ENCODE peak calls at places on chromosomes 1 and 21, in nine cellular contexts. G is GM12878; E is K562; M is stimulated activated CD4-positive, alpha-beta T cell treated with anti-CD3 and anti-CD28 coated beads, Interleukin-4, amount 100 ng/mL, for 24 hours; K is activated CD4-positive, alpha-beta memory T cell treated with anti-CD3 and anti-CD28 coated beads, Interleukin-2, amount 10 ng/mL, durations not matched to agents 7 days and 5 days; O is activated naive CD4-positive, alpha-beta T cell; W is LNCaP clone FGC; U is activated T-helper 9 cell treated with anti-CD3 and anti-CD28 coated beads, Interleukin-2, amount 50 U/mL, for 16 hours; F is activated naive CD8-positive, alpha-beta T cell treated with anti-CD3 and anti-CD28 coated beads, Interleukin-2, amount 50 U/mL, for 16 hours. S is an unnamed sample.
A peak's percentile ranks its signal among the peaks of the same experiment; 100 is the strongest.

GRCh38 chr1:66335859-66336640 is 197.9 kb upstream of the SGIP1 start:
- DNase-seq in F (peak; percentile 16), U (peak; percentile 56), O (no peak), E (no peak), M (peak; percentile 72), G (peak; percentile 97), K (peak; percentile 78), W (no peak), S (peak; percentile 60)

GRCh38 chr1:213683529-213683928 is 304.2 kb upstream of the PROX1 start:
- DNase-seq in E (no peak), U (no peak), W (no peak), F (no peak), G (no peak), K (no peak), M (no peak), O (no peak), S (no peak)

GRCh38 chr21:35077975-35078374 is 28.9 kb upstream of the RUNX1 start:
- DNase-seq in U (no peak), O (no peak), F (no peak), W (no peak), K (no peak), E (no peak), G (no peak), M (no peak), S (no peak)

GRCh38 chr1:3504151-3504822 is 49.8 kb downstream of the ARHGEF16 start:
- DNase-seq in K (no peak), O (no peak), E (no peak), G (no peak), W (no peak), F (no peak), U (no peak), M (no peak), S (no peak)

GRCh38 chr1:53643881-53644390 is 95.0 kb downstream of the GLIS1 start:
- DNase-seq in O (no peak), U (no peak), G (no peak), E (no peak), M (no peak), K (no peak), F (no peak), W (no peak), S (no peak)

GRCh38 chr1:155938220-155938627 is 3.2 kb upstream of the RXFP4 start:
- DNase-seq in G (peak; percentile 50), K (peak; percentile 46), U (no peak), W (peak; percentile 30), E (peak; percentile 54), M (peak; percentile 43), F (no peak), O (no peak), S (no peak)

GRCh38 chr1:194300340-194300739 is 1113.9 kb upstream of the B3GALT2 start:
- DNase-seq in O (no peak), M (no peak), E (no peak), U (no peak), F (no peak), G (no peak), W (no peak), K (no peak), S (no peak)

GRCh38 chr1:21944261-21945074 is 7.4 kb upstream of the HSPG2 start:
- DNase-seq in U (no peak), W (no peak), M (no peak), G (no peak), E (no peak), F (no peak), O (no peak), K (no peak), S (no peak)

GRCh38 chr21:44444286-44444931 is 10.9 kb upstream of the LRRC3 start:
- DNase-seq in E (peak; percentile 44), W (no peak), O (no peak), F (no peak), U (no peak), M (no peak), K (no peak), G (no peak), S (no peak)

GRCh38 chr1:75791022-75791421 is 5.0 kb downstream of the RABGGTB start:
- DNase-seq in G (no peak), U (no peak), O (no peak), W (no peak), E (no peak), M (no peak), K (no peak), F (no peak), S (no peak)

GRCh38 chr1:78075621-78076020 is 29.9 kb downstream of the GIPC2 start:
- DNase-seq in U (no peak), W (no peak), F (no peak), O (no peak), G (no peak), E (no peak), M (no peak), K (no peak), S (no peak)

GRCh38 chr21:34728479-34728878 is 59.7 kb downstream of the CLIC6 start:
- DNase-seq in W (peak; percentile 92), K (no peak), U (no peak), M (no peak), O (no peak), E (no peak), G (no peak), F (no peak), S (no peak)

GRCh38 chr1:36133484-36133883 is 8.5 kb upstream of the COL8A2 start:
- DNase-seq in M (no peak), G (no peak), K (no peak), F (no peak), U (no peak), E (no peak), O (no peak), W (no peak), S (no peak)

GRCh38 chr1:89725016-89725380 is 92.1 kb downstream of the LRRC8C start:
- DNase-seq in M (no peak), O (no peak), G (no peak), U (peak; percentile 25), E (no peak), W (no peak), F (no peak), K (no peak), S (no peak)

GRCh38 chr1:117793396-117793795 is 136.0 kb downstream of the GDAP2 start:
- DNase-seq in F (no peak), K (no peak), U (no peak), O (no peak), G (no peak), W (no peak), E (no peak), M (no peak), S (no peak)

GRCh38 chr1:241063281-241063680 is 293.7 kb downstream of the RGS7 start:
- DNase-seq in G (no peak), U (no peak), O (no peak), F (no peak), M (no peak), W (no peak), K (no peak), E (no peak), S (no peak)

GRCh38 chr21:39809936-39810335 is 57.3 kb upstream of the PCP4 start:
- DNase-seq in K (no peak), U (no peak), G (no peak), E (no peak), M (no peak), F (no peak), O (no peak), W (no peak), S (no peak)

GRCh38 chr1:163094589-163094988 is 25.4 kb downstream of the RGS4 start:
- DNase-seq in M (no peak), K (no peak), E (no peak), G (no peak), O (no peak), F (no peak), U (no peak), W (no peak), S (no peak)

GRCh38 chr21:41726970-41727783 is 39.7 kb downstream of the RIPK4 start:
- DNase-seq in E (no peak), G (no peak), U (no peak), W (no peak), M (no peak), K (no peak), O (no peak), F (no peak), S (no peak)

GRCh38 chr1:23013657-23014056 is 2.0 kb downstream of the TEX46 start:
- DNase-seq in K (no peak), O (no peak), G (no peak), W (no peak), U (no peak), F (no peak), M (no peak), E (no peak), S (no peak)

GRCh38 chr1:95217371-95217770 is 16.6 kb upstream of the RWDD3 start:
- DNase-seq in M (no peak), F (no peak), W (no peak), G (no peak), U (no peak), E (no peak), O (no peak), K (no peak), S (no peak)

GRCh38 chr1:154493276-154493675 is 8.7 kb upstream of the TDRD10 start:
- DNase-seq in K (peak; percentile 44), M (no peak), F (no peak), U (no peak), W (no peak), O (no peak), E (no peak), G (no peak), S (no peak)

GRCh38 chr1:79197421-79197820 is 190.9 kb upstream of the ADGRL4 start:
- DNase-seq in W (no peak), K (no peak), F (no peak), U (no peak), G (no peak), M (no peak), O (no peak), E (no peak), S (no peak)

GRCh38 chr21:36729301-36729970 is 30.5 kb downstream of the SIM2 start:
- DNase-seq in K (peak; percentile 8), U (no peak), W (no peak), G (no peak), O (no peak), E (no peak), M (no peak), F (no peak), S (no peak)

GRCh38 chr1:21437341-21437640 is 2.6 kb upstream of the NBPF3 start:
- DNase-seq in U (no peak), K (no peak), M (no peak), E (no peak), W (no peak), G (no peak), F (no peak), O (no peak), S (no peak)

GRCh38 chr1:223707270-223708000 is 4.9 kb upstream of the CAPN2 start:
- DNase-seq in F (no peak), M (no peak), U (no peak), O (no peak), E (peak; percentile 75), K (no peak), W (peak; percentile 82), G (no peak), S (no peak)

GRCh38 chr1:101769520-101769919 is 227.2 kb downstream of the OLFM3 start:
- DNase-seq in G (no peak), U (no peak), F (no peak), M (no peak), O (no peak), W (no peak), K (no peak), E (no peak), S (no peak)

GRCh38 chr1:4071675-4072074 is 171.6 kb upstream of the C1orf174 start:
- DNase-seq in E (no peak), W (no peak), G (no peak), K (no peak), U (no peak), M (no peak), O (no peak), F (no peak), S (no peak)

GRCh38 chr1:125119024-125119441 is 3934.3 kb downstream of the SRGAP2C start:
- DNase-seq in G (no peak), K (no peak), U (no peak), F (no peak), O (no peak), M (no peak), E (no peak), W (no peak), S (no peak)

GRCh38 chr1:206128192-206128591 is 11.0 kb upstream of the AVPR1B start:
- DNase-seq in W (no peak), U (no peak), O (no peak), G (no peak), F (no peak), M (no peak), K (no peak), E (no peak), S (no peak)

GRCh38 chr1:214107322-214108096 is 119.7 kb downstream of the PROX1 start:
- DNase-seq in U (no peak), M (no peak), E (no peak), G (no peak), O (no peak), F (no peak), K (no peak), W (no peak), S (no peak)

S was measured in activated CD4-positive, CD25-positive, alpha-beta regulatory T cell.